ENCODE peak calls at places on chromosome 20, in nine cellular contexts. E is GM20000; N is CD8-positive, alpha-beta T cell; Z is dorsolateral prefrontal cortex; D is activated CD8-positive, alpha-beta T cell treated with anti-CD3 and anti-CD28 coated beads for 36 hours; Q is fibroblast of lung; B is OCI-LY7; A is GM12864; T is neural crest cell. S is an unnamed sample.

GRCh38 chr20:6868864-6869263 is 101.4 kb downstream of the BMP2 start:
- DNase-seq in E (no peak), N (no peak), Z (no peak), D (no peak), Q (no peak), B (no peak), A (no peak), T (no peak), S (no peak)

GRCh38 chr20:11229772-11230171 is 556.0 kb upstream of the JAG1 start:
- DNase-seq in E (no peak), N (no peak), Z (no peak), D (no peak), Q (peak; percentile 98), B (no peak), A (no peak), T (no peak), S (no peak)

GRCh38 chr20:23697947-23698346 is 9.1 kb upstream of the CST4 start:
- DNase-seq in E (no peak), N (no peak), Z (no peak), D (peak; percentile 13), Q (no peak), B (no peak), A (no peak), T (no peak), S (no peak)

GRCh38 chr20:21182832-21183563 is 57.1 kb downstream of the KIZ start:
- DNase-seq in E (no peak), N (no peak), Z (no peak), D (no peak), Q (peak; percentile 87), B (no peak), A (no peak), T (no peak), S (no peak)

GRCh38 chr20:15609956-15610355 is 963.3 kb downstream of the KIF16B start:
- DNase-seq in E (no peak), N (no peak), Z (no peak), D (no peak), Q (no peak), B (no peak), A (no peak), T (no peak), S (no peak)

GRCh38 chr20:43962518-43962917 is 47.9 kb downstream of the TOX2 start:
- DNase-seq in E (no peak), N (no peak), Z (no peak), D (no peak), Q (no peak), B (no peak), A (no peak), T (no peak), S (no peak)

GRCh38 chr20:14536738-14537137 is 199.3 kb upstream of the FLRT3 start:
- DNase-seq in E (no peak), N (no peak), Z (no peak), D (no peak), Q (no peak), B (no peak), A (no peak), T (no peak), S (no peak)

GRCh38 chr20:3784226-3784853 is 2.2 kb downstream of the CENPB start:
- DNase-seq in E (no peak), N (no peak), Z (no peak), D (no peak), Q (no peak), B (no peak), A (no peak), T (no peak), S (no peak)

GRCh38 chr20:23257848-23258746 is 92.5 kb upstream of the NXT1 start:
- DNase-seq in E (no peak), N (no peak), Z (no peak), D (no peak), Q (peak; percentile 91), B (no peak), A (no peak), T (no peak), S (no peak)

GRCh38 chr20:18754030-18754659 is 59.4 kb upstream of the SCP2D1 start:
- DNase-seq in E (peak; percentile 72), N (no peak), Z (no peak), D (no peak), Q (peak; percentile 5), B (no peak), A (peak; percentile 31), T (no peak), S (peak; percentile 69)

GRCh38 chr20:10665027-10665561 is 8.7 kb downstream of the JAG1 start:
- DNase-seq in E (no peak), N (no peak), Z (no peak), D (no peak), Q (no peak), B (no peak), A (no peak), T (no peak), S (no peak)

GRCh38 chr20:23131766-23132165 is 45.6 kb upstream of the CD93 start:
- DNase-seq in E (no peak), N (no peak), Z (peak; percentile 9), D (no peak), Q (peak; percentile 56), B (no peak), A (no peak), T (no peak), S (no peak)

GRCh38 chr20:8678098-8678776 is 390.6 kb upstream of the PLCB4 start:
- DNase-seq in E (no peak), N (no peak), Z (no peak), D (no peak), Q (peak; percentile 25), B (no peak), A (no peak), T (no peak), S (no peak)
- TF ChIP-seq CTCF in E (no peak), N (no peak), Z (no peak), D (no peak), Q (no peak), B (no peak), A (no peak), T (no peak), S (no peak)

GRCh38 chr20:49607568-49607967 is 39.6 kb upstream of the PTGIS start:
- DNase-seq in E (no peak), N (no peak), Z (no peak), D (no peak), Q (no peak), B (no peak), A (no peak), T (no peak), S (no peak)

GRCh38 chr20:49599746-49600113 is 31.8 kb upstream of the PTGIS start:
- DNase-seq in E (no peak), N (no peak), Z (no peak), D (no peak), Q (no peak), B (no peak), A (no peak), T (no peak), S (no peak)

GRCh38 chr20:49601153-49601924 is 33.4 kb upstream of the PTGIS start:
- DNase-seq in E (no peak), N (no peak), Z (no peak), D (no peak), Q (no peak), B (no peak), A (no peak), T (no peak), S (no peak)

GRCh38 chr20:49602370-49603208 is 34.7 kb upstream of the PTGIS start:
- DNase-seq in E (no peak), N (no peak), Z (no peak), D (no peak), Q (no peak), B (no peak), A (no peak), T (no peak), S (no peak)

DNA sequence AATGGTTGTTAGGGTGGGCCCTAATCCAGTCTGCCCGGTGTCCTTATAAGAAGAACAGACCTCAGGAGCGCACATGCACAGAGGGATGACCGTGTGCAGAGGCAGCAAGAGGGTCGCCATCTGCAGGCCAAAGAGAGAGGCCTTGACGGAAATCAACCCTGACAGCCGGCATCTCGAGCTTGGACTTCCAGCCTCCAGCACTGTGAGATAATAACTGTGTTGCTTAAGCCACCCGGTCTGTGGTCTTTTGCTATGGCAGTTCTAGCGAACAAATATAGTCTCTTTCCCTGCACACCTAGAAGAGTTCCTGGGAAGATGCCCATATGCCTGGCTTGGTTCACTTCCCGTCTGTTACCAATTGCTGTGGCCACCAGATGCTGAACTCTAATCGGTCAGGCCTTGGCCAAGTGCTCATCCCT is 35.3 kb upstream of the PTGIS start:
- DNase-seq in E (no peak), N (no peak), Z (no peak), D (peak; percentile 35), Q (peak; percentile 56), B (peak; percentile 62), A (no peak), T (no peak), S (no peak)
- TF ChIP-seq CTCF in E (no peak), N (no peak), Z (no peak), D (peak; percentile 6), Q (peak; percentile 22), B (peak; percentile 71), A (peak; percentile 21), T (peak; percentile 52), S (no peak)

DNA sequence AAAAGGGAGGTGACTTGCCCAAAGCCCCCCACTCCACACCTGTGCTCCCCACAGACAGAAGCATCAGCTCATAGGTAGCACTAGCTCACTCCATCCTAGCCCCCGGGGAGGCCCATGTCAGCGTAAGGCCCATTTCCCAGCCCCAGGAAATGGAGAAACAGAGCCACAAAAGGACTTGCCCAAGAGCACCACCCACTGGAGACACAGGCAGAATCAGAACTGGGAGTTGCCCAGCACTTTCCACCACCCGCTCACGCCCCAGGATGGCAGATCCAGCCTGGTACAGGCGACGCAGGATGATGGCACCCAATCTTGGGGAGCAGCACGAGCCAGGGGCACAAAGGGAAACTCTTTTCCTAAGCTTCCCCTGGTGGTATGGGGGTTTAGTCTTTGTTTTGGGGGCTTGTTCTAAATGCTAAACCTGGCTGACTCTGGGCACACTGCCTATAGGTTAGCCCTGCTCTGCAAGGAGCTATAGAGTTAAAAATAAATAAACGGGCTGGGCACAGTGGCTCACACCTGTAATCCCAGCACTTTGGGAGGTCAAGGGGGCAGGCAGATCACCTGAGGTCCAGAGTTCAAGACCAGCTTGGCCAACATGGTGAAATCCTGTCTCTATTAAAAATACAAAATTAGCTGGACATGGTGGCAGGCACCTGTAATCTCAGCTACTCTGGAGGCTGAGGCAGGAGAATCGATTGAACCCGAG is 11.8 kb downstream of the C20orf203 start:
- DNase-seq in E (no peak), N (no peak), Z (no peak), D (no peak), Q (no peak), B (no peak), A (no peak), T (no peak), S (no peak)
- TF ChIP-seq CTCF in E (no peak), N (no peak), Z (no peak), D (no peak), Q (no peak), B (peak; percentile 30), A (no peak), T (no peak), S (no peak)

DNA sequence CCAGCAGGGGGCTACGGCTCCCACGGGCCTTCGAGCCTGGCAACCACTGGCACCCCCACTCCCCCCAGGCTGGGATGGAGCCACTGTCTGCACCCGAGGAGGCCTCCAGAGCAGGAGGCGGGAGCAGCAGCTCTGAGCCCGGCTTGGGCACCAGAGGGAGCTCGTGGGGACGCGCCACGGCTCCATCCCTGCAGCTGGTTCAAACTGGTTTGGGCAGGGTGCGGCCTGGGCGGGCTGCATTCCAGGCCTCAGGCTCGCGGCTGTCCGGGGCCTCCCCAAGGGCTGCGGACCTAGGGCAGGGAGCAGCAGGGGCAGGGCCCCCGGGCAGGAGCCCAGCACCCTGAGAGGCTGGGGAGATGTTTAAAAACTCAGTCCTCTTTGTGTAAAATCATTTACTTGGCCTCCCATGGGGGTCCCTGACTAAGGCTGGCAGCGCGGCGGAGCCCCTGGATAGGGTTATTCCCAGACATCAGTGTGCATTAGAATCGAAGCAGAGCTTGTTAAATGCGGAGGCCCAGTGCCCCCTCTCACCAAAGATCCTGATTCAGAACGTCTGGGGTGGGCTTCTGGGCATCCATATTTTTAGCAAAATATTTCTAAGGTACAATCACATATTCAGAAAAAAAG is 4.1 kb upstream of the BCAS4 start:
- DNase-seq in E (peak; percentile 89), N (peak; percentile 76), Z (peak; percentile 86), D (peak; percentile 88), Q (peak; percentile 85), B (peak; percentile 91), A (no peak), T (peak; percentile 82), S (peak; percentile 90)
- TF ChIP-seq CTCF in E (peak; percentile 89), N (peak; percentile 74), Z (peak; percentile 76), D (peak; percentile 78), Q (peak; percentile 73), B (peak; percentile 82), A (peak; percentile 78), T (peak; percentile 76), S (peak; percentile 92)

S was measured in GM10248.